ENCODE peak calls at places on chromosome 3, in five cellular contexts. One of them, this sample, is unnamed. For H3K9me3, the result is how much of the 10 kb centered on the place peaks cover.

GRCh38 chr3:103977417-103977816 is 1389.3 kb upstream of the ALCAM start:
- DNase-seq in small intestine: no peak
- DNase-seq in stomach: no peak
- DNase-seq in CD8-positive, alpha-beta memory T cell: no peak
- DNase-seq in ascending aorta: no peak
- DNase-seq in this sample: no peak

GRCh38 chr3:109640146-109640652 is 302.9 kb upstream of the DPPA4 start:
- DNase-seq in small intestine: no peak
- DNase-seq in ascending aorta: no peak
- DNase-seq in stomach: no peak
- DNase-seq in CD8-positive, alpha-beta memory T cell: no peak
- DNase-seq in this sample: no peak

GRCh38 chr3:194205675-194206133 is 69.8 kb downstream of the HES1 start:
- DNase-seq in stomach: no peak
- DNase-seq in CD8-positive, alpha-beta memory T cell: no peak
- DNase-seq in ascending aorta: no peak
- DNase-seq in small intestine: no peak
- DNase-seq in this sample: no peak

GRCh38 chr3:27253391-27253790 is 115.8 kb downstream of the NEK10 start:
- DNase-seq in stomach: no peak
- DNase-seq in CD8-positive, alpha-beta memory T cell: no peak
- DNase-seq in small intestine: no peak
- DNase-seq in ascending aorta: no peak
- DNase-seq in this sample: peak

GRCh38 chr3:113626513-113627371 is 69.7 kb downstream of the USF3 start:
- DNase-seq in stomach: peak
- DNase-seq in small intestine: peak
- DNase-seq in CD8-positive, alpha-beta memory T cell: no peak
- DNase-seq in ascending aorta: no peak
- DNase-seq in this sample: no peak

GRCh38 chr3:36905545-36905944 is 39.3 kb downstream of the TRANK1 start:
- DNase-seq in ascending aorta: no peak
- DNase-seq in CD8-positive, alpha-beta memory T cell: no peak
- DNase-seq in small intestine: no peak
- DNase-seq in stomach: no peak
- DNase-seq in this sample: no peak

GRCh38 chr3:184332370-184333090 is 4.9 kb upstream of the FAM131A start:
- DNase-seq in CD8-positive, alpha-beta memory T cell: no peak
- DNase-seq in small intestine: no peak
- DNase-seq in stomach: no peak
- DNase-seq in ascending aorta: no peak
- DNase-seq in this sample: no peak

GRCh38 chr3:193972816-193973215 is 163.1 kb upstream of the HES1 start:
- DNase-seq in CD8-positive, alpha-beta memory T cell: no peak
- DNase-seq in stomach: no peak
- DNase-seq in small intestine: no peak
- DNase-seq in ascending aorta: no peak
- DNase-seq in this sample: no peak

GRCh38 chr3:133038731-133039398 is 674 bp downstream of the TMEM108 start:
- DNase-seq in stomach: peak
- DNase-seq in CD8-positive, alpha-beta memory T cell: no peak
- DNase-seq in small intestine: no peak
- DNase-seq in ascending aorta: no peak
- DNase-seq in this sample: no peak

GRCh38 chr3:16253601-16254000 is 11.1 kb downstream of the DPH3 start:
- DNase-seq in ascending aorta: peak
- DNase-seq in stomach: no peak
- DNase-seq in CD8-positive, alpha-beta memory T cell: no peak
- DNase-seq in small intestine: no peak
- DNase-seq in this sample: no peak

DNA sequence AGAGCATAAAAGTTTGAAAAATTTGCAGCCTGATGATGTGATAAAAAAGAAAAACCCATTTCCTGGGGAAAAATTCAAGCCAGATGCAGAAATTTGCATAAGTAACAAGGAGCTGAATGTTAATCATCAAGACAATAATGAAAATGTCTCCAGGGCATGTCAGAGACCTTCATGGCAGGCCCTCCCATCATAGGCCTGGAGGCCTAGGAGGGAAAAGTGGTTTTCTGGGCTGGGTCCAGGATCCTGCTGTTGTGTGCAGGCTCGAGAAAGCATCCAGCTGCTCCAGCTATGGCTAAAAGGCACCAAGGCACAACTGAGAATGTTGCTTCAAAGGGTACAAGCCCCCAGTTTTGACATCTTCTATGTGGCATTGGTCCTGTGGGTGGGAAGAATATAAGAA is 1014.0 kb downstream of the SI start:
- DNase-seq in small intestine: no peak
- DNase-seq in ascending aorta: no peak
- DNase-seq in stomach: no peak
- DNase-seq in CD8-positive, alpha-beta memory T cell: no peak
- DNase-seq in this sample: no peak
- H3K9me3 ChIP-seq in small intestine: under half
- H3K9me3 ChIP-seq in ascending aorta: under half
- H3K9me3 ChIP-seq in stomach: under half
- H3K9me3 ChIP-seq in CD8-positive, alpha-beta memory T cell: under half
- H3K9me3 ChIP-seq in this sample: under half

GRCh38 chr3:350978-351377 is 154.4 kb downstream of the CHL1 start:
- DNase-seq in small intestine: no peak
- DNase-seq in CD8-positive, alpha-beta memory T cell: no peak
- DNase-seq in ascending aorta: no peak
- DNase-seq in stomach: no peak
- DNase-seq in this sample: no peak
- H3K9me3 ChIP-seq in small intestine: under half
- H3K9me3 ChIP-seq in CD8-positive, alpha-beta memory T cell: under half
- H3K9me3 ChIP-seq in ascending aorta: under half
- H3K9me3 ChIP-seq in stomach: under half
- H3K9me3 ChIP-seq in this sample: under half

GRCh38 chr3:191804935-191805334 is 344.0 kb downstream of the PYDC2 start:
- DNase-seq in small intestine: no peak
- DNase-seq in stomach: no peak
- DNase-seq in ascending aorta: no peak
- DNase-seq in CD8-positive, alpha-beta memory T cell: no peak
- DNase-seq in this sample: no peak

GRCh38 chr3:191802671-191803070 is 341.7 kb downstream of the PYDC2 start:
- DNase-seq in stomach: no peak
- DNase-seq in small intestine: no peak
- DNase-seq in ascending aorta: no peak
- DNase-seq in CD8-positive, alpha-beta memory T cell: no peak
- DNase-seq in this sample: no peak
- H3K9me3 ChIP-seq in stomach: half or more
- H3K9me3 ChIP-seq in small intestine: under half
- H3K9me3 ChIP-seq in ascending aorta: under half
- H3K9me3 ChIP-seq in CD8-positive, alpha-beta memory T cell: under half
- H3K9me3 ChIP-seq in this sample: under half

DNA sequence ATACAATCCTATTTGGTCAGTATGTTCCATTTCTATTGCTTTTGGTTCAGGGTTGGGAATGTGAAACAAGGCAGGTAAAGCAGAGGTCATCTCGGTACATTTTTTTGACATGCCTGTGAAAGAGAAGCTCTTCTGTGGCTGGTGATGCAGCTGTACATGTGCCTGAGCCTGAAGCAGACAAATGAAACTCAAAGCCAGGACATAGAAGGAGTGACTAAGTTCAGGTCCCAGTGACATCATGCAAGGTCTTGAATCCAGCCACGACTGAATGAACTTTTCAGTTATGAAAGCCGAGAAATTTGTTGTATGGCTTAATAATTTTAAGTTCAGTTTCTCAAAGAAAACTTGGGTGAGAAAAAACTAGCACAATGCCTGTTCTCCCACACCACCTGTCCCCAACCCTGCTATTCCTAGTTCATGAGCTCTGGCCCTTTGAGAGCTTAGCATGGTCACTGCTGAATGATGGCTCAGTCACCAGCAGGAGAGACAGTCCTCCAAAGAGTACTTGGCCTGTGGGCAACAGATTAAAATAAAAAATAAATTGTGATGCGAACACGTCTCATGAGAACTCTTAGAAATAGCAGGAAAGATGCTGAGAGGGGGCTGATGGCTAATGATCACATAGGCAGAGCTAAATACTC is 600.2 kb upstream of the GRM7 start:
- DNase-seq in CD8-positive, alpha-beta memory T cell: no peak
- DNase-seq in ascending aorta: no peak
- DNase-seq in small intestine: no peak
- DNase-seq in stomach: no peak
- DNase-seq in this sample: no peak
- H3K9me3 ChIP-seq in CD8-positive, alpha-beta memory T cell: under half
- H3K9me3 ChIP-seq in ascending aorta: under half
- H3K9me3 ChIP-seq in small intestine: under half
- H3K9me3 ChIP-seq in stomach: under half
- H3K9me3 ChIP-seq in this sample: under half

DNA sequence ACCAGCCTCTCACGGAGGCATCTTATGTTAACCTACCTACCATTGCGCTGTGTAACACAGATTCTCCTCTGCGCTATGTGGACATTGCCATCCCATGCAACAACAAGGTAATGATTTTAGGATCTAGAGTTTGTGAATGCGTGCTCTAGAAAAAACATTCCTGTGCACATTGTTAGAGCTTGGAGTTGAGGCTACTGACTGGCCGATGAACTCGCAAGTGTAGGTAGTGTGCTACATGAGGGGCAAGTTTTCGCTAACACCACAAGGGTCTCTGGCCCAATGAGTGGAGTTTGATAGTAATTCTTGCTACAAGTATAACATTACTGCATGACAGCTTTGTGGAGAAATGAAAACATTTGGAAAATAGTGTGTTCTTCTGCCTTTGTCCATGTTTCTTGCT is 4.4 kb downstream of the RPSA start:
- DNase-seq in small intestine: no peak
- DNase-seq in CD8-positive, alpha-beta memory T cell: no peak
- DNase-seq in stomach: no peak
- DNase-seq in ascending aorta: no peak
- DNase-seq in this sample: no peak
- H3K9me3 ChIP-seq in small intestine: under half
- H3K9me3 ChIP-seq in CD8-positive, alpha-beta memory T cell: under half
- H3K9me3 ChIP-seq in stomach: under half
- H3K9me3 ChIP-seq in ascending aorta: under half
- H3K9me3 ChIP-seq in this sample: under half